ENCODE peak calls at places on chromosomes 5 and 9, in ten cellular contexts. N is HL-60, O is K562, K is GM04504, P is OCI-M1, T is AG09319, F is Kasumi-1, C is GDM1, M is nephron progenitor cell, B is activated T-cell treated with anti-CD3 and anti-CD28 coated beads for 1 hour. D is an unnamed sample.

GRCh38 chr5:57503433-57503832 is 20.8 kb upstream of the ACTBL2 start:
- DNase-seq in N (no peak), O (no peak), K (no peak), P (no peak), T (no peak), F (no peak), C (no peak), M (no peak), B (no peak), D (no peak)

GRCh38 chr5:173884402-173885053 is 3.6 kb upstream of the CPEB4 start:
- DNase-seq in N (no peak), O (peak; percentile 51), K (no peak), P (peak; percentile 73), T (no peak), F (no peak), C (peak; percentile 16), M (no peak), B (no peak), D (no peak)

GRCh38 chr9:87827341-87827740 is 55.3 kb upstream of the SPATA31E1 start:
- DNase-seq in N (no peak), O (no peak), K (no peak), P (no peak), T (no peak), F (no peak), C (no peak), M (no peak), B (no peak), D (no peak)

GRCh38 chr9:116154334-116154975 is 864 bp downstream of the PAPPA start:
- DNase-seq in N (no peak), O (no peak), K (no peak), P (no peak), T (no peak), F (no peak), C (no peak), M (peak; percentile 68), B (no peak), D (no peak)

GRCh38 chr9:113574381-113575262 is 111.1 kb downstream of the RGS3 start:
- DNase-seq in N (no peak), O (no peak), K (no peak), P (no peak), T (no peak), F (no peak), C (no peak), M (no peak), B (no peak), D (peak; percentile 38)

GRCh38 chr9:93673271-93673843 is 97.0 kb downstream of the PHF2 start:
- DNase-seq in N (no peak), O (no peak), K (no peak), P (no peak), T (no peak), F (peak; percentile 6), C (no peak), M (no peak), B (no peak), D (no peak)

GRCh38 chr9:12441509-12441908 is 251.7 kb upstream of the TYRP1 start:
- DNase-seq in N (no peak), O (no peak), K (no peak), P (no peak), T (no peak), F (no peak), C (no peak), M (no peak), B (no peak), D (no peak)

GRCh38 chr9:127979333-127980055 is 1.3 kb downstream of the EEIG1 start:
- DNase-seq in N (no peak), O (peak; percentile 55), K (no peak), P (peak; percentile 51), T (no peak), F (no peak), C (no peak), M (peak; percentile 37), B (no peak), D (peak; percentile 60)

GRCh38 chr5:149730620-149731331 is 666 bp downstream of the PPARGC1B start:
- DNase-seq in N (peak; percentile 60), O (peak; percentile 76), K (no peak), P (peak; percentile 75), T (no peak), F (peak; percentile 57), C (peak; percentile 39), M (peak; percentile 63), B (peak; percentile 28), D (no peak)

GRCh38 chr5:573206-573605 is 38.9 kb upstream of the CEP72 start:
- DNase-seq in N (no peak), O (no peak), K (no peak), P (no peak), T (no peak), F (no peak), C (no peak), M (no peak), B (no peak), D (no peak)

GRCh38 chr5:95861221-95861857 is 38.8 kb upstream of the GLRX start:
- DNase-seq in N (peak; percentile 54), O (no peak), K (peak; percentile 95), P (peak; percentile 49), T (peak; percentile 92), F (peak; percentile 75), C (no peak), M (no peak), B (no peak), D (peak; percentile 99)

GRCh38 chr5:108747111-108748009 is at the start of gene FER:
- DNase-seq in N (no peak), O (peak; percentile 39), K (no peak), P (peak; percentile 88), T (no peak), F (peak; percentile 38), C (peak; percentile 25), M (no peak), B (peak; percentile 2), D (peak; percentile 47)

GRCh38 chr5:52997424-52997823 is 8.3 kb downstream of the ITGA2 start:
- DNase-seq in N (no peak), O (no peak), K (no peak), P (no peak), T (no peak), F (no peak), C (no peak), M (no peak), B (no peak), D (no peak)

GRCh38 chr9:3526903-3527652 is 1.3 kb upstream of the RFX3 start:
- DNase-seq in N (peak; percentile 42), O (no peak), K (no peak), P (peak; percentile 100), T (no peak), F (peak; percentile 19), C (peak; percentile 48), M (no peak), B (no peak), D (peak; percentile 7)

GRCh38 chr5:180395540-180396274 is 42.6 kb upstream of the GFPT2 start:
- DNase-seq in N (no peak), O (peak; percentile 5), K (no peak), P (no peak), T (no peak), F (no peak), C (no peak), M (no peak), B (no peak), D (no peak)

GRCh38 chr9:89433826-89434225 is 64.1 kb downstream of the SEMA4D start:
- DNase-seq in N (no peak), O (no peak), K (peak; percentile 51), P (no peak), T (peak; percentile 16), F (no peak), C (no peak), M (no peak), B (no peak), D (peak; percentile 74)

GRCh38 chr9:27386759-27387158 is 89.8 kb upstream of the EQTN start:
- DNase-seq in N (no peak), O (no peak), K (no peak), P (no peak), T (no peak), F (no peak), C (no peak), M (no peak), B (no peak), D (no peak)

GRCh38 chr5:159497221-159497620 is 166.9 kb upstream of the IL12B start:
- DNase-seq in N (no peak), O (no peak), K (no peak), P (no peak), T (no peak), F (no peak), C (no peak), M (no peak), B (no peak), D (no peak)

GRCh38 chr9:113935677-113936380 is 59.7 kb downstream of the ZNF618 start:
- DNase-seq in N (no peak), O (no peak), K (no peak), P (no peak), T (no peak), F (no peak), C (no peak), M (no peak), B (no peak), D (no peak)

GRCh38 chr9:126146254-126147145 is 180.1 kb upstream of the MVB12B start:
- DNase-seq in N (peak; percentile 6), O (no peak), K (no peak), P (peak; percentile 1), T (no peak), F (peak; percentile 40), C (no peak), M (peak; percentile 42), B (no peak), D (no peak)

GRCh38 chr5:139446956-139447779 is 7.8 kb upstream of the DNAJC18 start:
- DNase-seq in N (no peak), O (no peak), K (peak; percentile 15), P (peak; percentile 78), T (no peak), F (no peak), C (no peak), M (no peak), B (no peak), D (no peak)

GRCh38 chr5:77328926-77329647 is 118.6 kb downstream of the PDE8B start:
- DNase-seq in N (no peak), O (no peak), K (no peak), P (peak; percentile 13), T (no peak), F (no peak), C (no peak), M (no peak), B (no peak), D (no peak)

GRCh38 chr5:87121315-87122170 is 146.1 kb upstream of the RASA1 start:
- DNase-seq in N (peak; percentile 50), O (no peak), K (peak; percentile 58), P (peak; percentile 52), T (peak; percentile 51), F (peak; percentile 90), C (peak; percentile 13), M (no peak), B (no peak), D (peak; percentile 75)

GRCh38 chr9:35333551-35333950 is 156.4 kb upstream of the RUSC2 start:
- DNase-seq in N (no peak), O (no peak), K (no peak), P (no peak), T (no peak), F (no peak), C (no peak), M (no peak), B (no peak), D (peak; percentile 80)